ENCODE peak calls at places on chromosomes 13 and 19, in seven cellular contexts. N is neural progenitor cell, J is hepatocyte, A is OCI-LY7, T is MM.1S, P is HCT116, K is GM23338. R is an unnamed sample.

GRCh38 chr19:42693760-42694350 is 46.4 kb downstream of the PSG3 start:
- DNase-seq in N (no peak), J (no peak), A (peak; percentile 24), T (peak; percentile 37), P (peak; percentile 41), K (peak; percentile 86), R (peak; percentile 75)

GRCh38 chr19:34324320-34324719 is 40.7 kb upstream of the GPI start:
- DNase-seq in N (no peak), J (no peak), A (no peak), T (no peak), P (no peak), K (no peak), R (no peak)

GRCh38 chr13:111184685-111185401 is 69.7 kb downstream of the ARHGEF7 start:
- DNase-seq in N (no peak), J (no peak), A (peak; percentile 95), T (peak; percentile 69), P (no peak), K (no peak), R (no peak)

GRCh38 chr19:55588738-55589137 is 8.1 kb upstream of the ZNF579 start:
- DNase-seq in N (no peak), J (no peak), A (no peak), T (no peak), P (no peak), K (no peak), R (no peak)

GRCh38 chr13:78520425-78520824 is 82.9 kb downstream of the POU4F1 start:
- DNase-seq in N (no peak), J (no peak), A (no peak), T (no peak), P (no peak), K (no peak), R (no peak)

GRCh38 chr13:99987180-99988047 is 5.8 kb downstream of the ZIC2 start:
- DNase-seq in N (peak; percentile 71), J (no peak), A (no peak), T (no peak), P (no peak), K (peak; percentile 40), R (no peak)

GRCh38 chr13:30796833-30797601 is 61.7 kb downstream of the ALOX5AP start:
- DNase-seq in N (no peak), J (no peak), A (no peak), T (no peak), P (no peak), K (no peak), R (peak; percentile 3)

GRCh38 chr13:80551650-80552497 is 210.9 kb upstream of the SPRY2 start:
- DNase-seq in N (no peak), J (no peak), A (no peak), T (no peak), P (no peak), K (no peak), R (peak; percentile 44)

GRCh38 chr19:42477117-42477516 is 34.4 kb upstream of the CXCL17 start:
- DNase-seq in N (no peak), J (no peak), A (no peak), T (no peak), P (no peak), K (no peak), R (no peak)

GRCh38 chr13:25876256-25876655 is 175.6 kb downstream of the SHISA2 start:
- DNase-seq in N (no peak), J (no peak), A (no peak), T (no peak), P (no peak), K (no peak), R (no peak)

GRCh38 chr13:38462605-38463004 is 113.0 kb downstream of the UFM1 start:
- DNase-seq in N (no peak), J (no peak), A (no peak), T (no peak), P (no peak), K (no peak), R (no peak)

GRCh38 chr13:62320129-62320724 is 904.6 kb upstream of the PCDH20 start:
- DNase-seq in N (peak; percentile 45), J (peak; percentile 48), A (peak; percentile 76), T (peak; percentile 54), P (peak; percentile 46), K (peak; percentile 63), R (peak; percentile 49)

GRCh38 chr13:99658266-99658991 is 157.2 kb downstream of the TM9SF2 start:
- DNase-seq in N (peak; percentile 83), J (peak; percentile 73), A (no peak), T (peak; percentile 45), P (no peak), K (peak; percentile 80), R (peak; percentile 6)

GRCh38 chr13:106566682-106567420 is 1.1 kb downstream of the ARGLU1 start:
- DNase-seq in N (peak; percentile 62), J (peak; percentile 70), A (peak; percentile 67), T (peak; percentile 77), P (no peak), K (peak; percentile 75), R (peak; percentile 45)

GRCh38 chr13:95535243-95535642 is 17.3 kb upstream of the CLDN10 start:
- DNase-seq in N (no peak), J (peak; percentile 45), A (no peak), T (no peak), P (peak; percentile 77), K (no peak), R (peak; percentile 94)

GRCh38 chr13:95564948-95565347 is 12.4 kb downstream of the CLDN10 start:
- DNase-seq in N (no peak), J (no peak), A (no peak), T (no peak), P (no peak), K (no peak), R (peak; percentile 23)

DNA sequence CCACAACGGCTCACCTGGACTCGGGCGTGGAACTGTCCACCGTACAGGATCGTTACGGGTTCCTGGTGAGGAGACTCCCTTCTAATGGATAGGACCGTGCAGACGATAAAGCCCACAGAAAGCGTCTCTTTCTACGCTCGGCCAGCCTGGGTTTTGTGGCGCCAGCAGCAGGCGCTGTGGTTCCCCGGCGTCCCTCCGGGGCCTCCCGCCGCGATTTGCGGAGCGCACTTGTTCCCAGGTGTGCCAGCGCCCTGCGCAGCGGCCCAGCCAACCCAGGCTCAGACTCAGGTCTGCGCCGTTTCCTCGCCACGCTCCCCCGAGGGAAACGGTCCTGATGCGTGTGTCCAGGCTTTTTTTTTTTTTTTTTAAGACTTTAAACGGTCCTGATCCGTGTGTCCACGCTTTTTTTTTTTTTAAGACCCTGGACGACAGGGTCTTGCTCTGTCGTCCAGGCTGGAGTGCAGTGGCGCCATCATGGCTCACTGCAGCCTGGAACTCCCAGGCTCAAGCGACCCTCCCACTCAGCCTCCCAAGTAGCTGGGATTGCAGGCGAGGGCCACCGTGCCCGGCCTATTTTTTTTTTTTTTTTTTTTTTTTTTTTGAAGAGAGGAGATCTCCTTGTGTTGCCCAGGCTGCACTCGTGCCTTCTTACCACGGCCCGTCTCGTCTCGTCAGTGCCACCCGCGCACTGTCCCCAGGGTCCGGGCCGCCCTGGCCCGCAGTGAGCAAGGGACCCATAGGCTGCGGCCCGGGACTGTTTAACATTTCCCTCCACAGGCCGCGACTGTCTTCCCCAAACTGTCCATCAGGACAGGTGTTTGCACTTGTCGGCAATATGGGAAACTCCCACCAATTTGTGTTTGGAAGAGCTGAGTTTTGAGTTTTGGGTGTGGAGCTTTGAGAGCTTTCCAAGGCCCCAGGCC is 23.8 kb downstream of the GJA3 start:
- DNase-seq in N (peak; percentile 79), J (peak; percentile 72), A (no peak), T (peak; percentile 44), P (no peak), K (peak; percentile 82), R (no peak)
- TF ChIP-seq CTCF in N (peak; percentile 59), J (peak; percentile 50), A (no peak), T (peak; percentile 52), P (no peak), K (peak; percentile 50), R (peak; percentile 40)

DNA sequence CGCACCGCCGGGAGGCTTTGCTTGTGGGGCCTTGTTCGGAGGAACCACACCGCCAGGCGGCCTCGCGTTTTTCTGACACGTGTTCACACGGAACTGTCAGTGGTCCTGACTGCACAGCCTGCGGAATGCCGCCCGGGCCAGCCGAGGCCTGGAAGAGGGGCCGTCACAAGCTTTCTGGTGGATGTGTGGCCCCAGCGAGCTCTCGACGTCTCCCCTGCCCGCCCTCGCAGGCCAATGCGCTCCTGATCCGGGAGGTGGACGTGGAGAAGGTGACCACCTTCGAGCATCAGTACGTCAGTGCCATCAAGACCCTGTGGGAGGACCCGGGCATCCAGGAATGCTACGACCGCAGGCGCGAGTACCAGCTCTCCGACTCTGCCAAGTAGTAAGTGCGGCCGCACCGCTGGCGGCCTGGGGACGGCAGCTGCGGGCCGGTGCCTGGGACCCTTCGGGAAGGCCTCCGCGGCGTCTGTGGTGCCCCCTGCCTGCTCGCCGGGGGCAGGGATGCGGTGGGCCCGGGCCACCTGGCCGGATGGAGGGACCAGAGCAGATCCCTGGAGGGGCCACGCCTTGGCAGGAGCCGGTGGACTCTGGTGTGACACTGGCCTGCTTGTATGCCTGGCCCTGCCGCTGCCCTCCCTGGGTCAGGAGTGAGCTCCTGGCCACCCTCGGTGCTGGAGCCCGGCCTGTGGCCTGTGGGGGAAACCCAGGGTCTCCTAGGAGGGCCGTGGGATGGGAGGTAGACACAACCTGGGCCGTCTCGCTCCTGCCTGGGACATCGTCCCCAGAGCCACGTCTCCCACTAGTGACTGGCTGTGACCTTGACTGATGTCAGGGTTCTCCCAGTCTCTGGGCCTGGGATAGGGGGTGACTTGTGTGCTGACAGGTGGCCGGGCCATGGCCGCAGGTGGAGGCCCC is 19.2 kb downstream of the GNA11 start:
- DNase-seq in N (no peak), J (no peak), A (no peak), T (no peak), P (no peak), K (no peak), R (no peak)
- H3K4me2 ChIP-seq in N (no peak overlapping the region), J (no peak overlapping the region), A (no peak overlapping the region), T (no peak overlapping the region), P (no peak overlapping the region), K (no peak overlapping the region), R (no peak overlapping the region)

GRCh38 chr13:113884821-113885220 is 20.9 kb upstream of the GAS6 start:
- DNase-seq in N (no peak), J (no peak), A (no peak), T (no peak), P (no peak), K (no peak), R (no peak)

GRCh38 chr13:113882716-113883115 is 18.8 kb upstream of the GAS6 start:
- DNase-seq in N (no peak), J (no peak), A (no peak), T (no peak), P (no peak), K (peak; percentile 19), R (no peak)

GRCh38 chr13:113883921-113884804 is 20.3 kb upstream of the GAS6 start:
- DNase-seq in N (no peak), J (no peak), A (no peak), T (no peak), P (no peak), K (no peak), R (no peak)

GRCh38 chr13:113882266-113882627 is 18.4 kb upstream of the GAS6 start:
- DNase-seq in N (no peak), J (no peak), A (no peak), T (peak; percentile 33), P (no peak), K (no peak), R (no peak)

GRCh38 chr13:113883314-113883811 is 19.5 kb upstream of the GAS6 start:
- DNase-seq in N (no peak), J (no peak), A (no peak), T (no peak), P (no peak), K (no peak), R (no peak)
- TF ChIP-seq EZH2phosphoT487 in N (no peak), J (no peak), A (no peak), T (no peak), P (no peak), K (no peak), R (no peak)

DNA sequence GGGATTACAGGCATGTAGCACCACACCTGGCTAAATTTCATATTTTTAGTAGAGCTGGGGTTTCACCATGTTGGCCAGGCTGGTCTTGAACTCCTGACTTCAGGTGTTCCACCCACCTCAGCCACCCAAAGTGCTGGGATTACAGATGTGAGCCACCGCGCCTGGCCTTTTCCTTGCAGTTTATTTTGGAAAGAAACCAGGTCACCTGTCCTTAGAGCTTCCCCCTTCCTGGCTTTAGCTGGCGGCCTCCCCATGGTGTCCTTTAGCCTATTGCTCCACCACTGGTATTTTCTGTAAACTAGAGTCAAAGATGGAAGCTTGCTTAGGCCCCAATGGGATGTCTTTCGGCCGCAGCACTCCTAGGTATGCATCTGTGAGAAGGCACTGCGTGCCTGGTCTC is 91.2 kb downstream of the DPF1 start:
- DNase-seq in N (no peak), J (no peak), A (no peak), T (no peak), P (no peak), K (no peak), R (no peak)
- TF ChIP-seq CTCF in N (no peak), J (no peak), A (no peak), T (no peak), P (no peak), K (no peak), R (no peak)

R was measured in PC-3.